ENCODE peak calls at places on chromosomes 5 and 9, in four cellular contexts. One of them, this sample, is unnamed.

GRCh38 chr5:2507611-2508010 is 243.9 kb downstream of the IRX2 start:
- DNase-seq in brain microvascular endothelial cell: no peak
- DNase-seq in stimulated activated CD4-positive, alpha-beta T cell treated with anti-CD3 and anti-CD28 coated beads, Interleukin-15, amount 100 ng/mL, for 24 hours: no peak
- DNase-seq in NCI-H1436: no peak
- DNase-seq in this sample: no peak

GRCh38 chr5:132444841-132445639 is 45.5 kb downstream of the IRF1 start:
- DNase-seq in brain microvascular endothelial cell: no peak
- DNase-seq in stimulated activated CD4-positive, alpha-beta T cell treated with anti-CD3 and anti-CD28 coated beads, Interleukin-15, amount 100 ng/mL, for 24 hours: no peak
- DNase-seq in NCI-H1436: no peak
- DNase-seq in this sample: no peak

GRCh38 chr9:113892861-113893491 is 16.9 kb downstream of the ZNF618 start:
- DNase-seq in brain microvascular endothelial cell: no peak
- DNase-seq in stimulated activated CD4-positive, alpha-beta T cell treated with anti-CD3 and anti-CD28 coated beads, Interleukin-15, amount 100 ng/mL, for 24 hours: no peak
- DNase-seq in NCI-H1436: no peak
- DNase-seq in this sample: no peak

GRCh38 chr5:56440871-56441740 is 208.0 kb upstream of the ANKRD55 start:
- DNase-seq in brain microvascular endothelial cell: peak
- DNase-seq in stimulated activated CD4-positive, alpha-beta T cell treated with anti-CD3 and anti-CD28 coated beads, Interleukin-15, amount 100 ng/mL, for 24 hours: no peak
- DNase-seq in NCI-H1436: no peak
- DNase-seq in this sample: peak

GRCh38 chr5:16918891-16919671 is 17.0 kb downstream of the MYO10 start:
- DNase-seq in brain microvascular endothelial cell: no peak
- DNase-seq in stimulated activated CD4-positive, alpha-beta T cell treated with anti-CD3 and anti-CD28 coated beads, Interleukin-15, amount 100 ng/mL, for 24 hours: no peak
- DNase-seq in NCI-H1436: no peak
- DNase-seq in this sample: no peak

GRCh38 chr9:35645736-35646582 is 4.8 kb downstream of the SIT1 start:
- DNase-seq in brain microvascular endothelial cell: no peak
- DNase-seq in stimulated activated CD4-positive, alpha-beta T cell treated with anti-CD3 and anti-CD28 coated beads, Interleukin-15, amount 100 ng/mL, for 24 hours: no peak
- DNase-seq in NCI-H1436: no peak
- DNase-seq in this sample: no peak

GRCh38 chr5:180790020-180790419 is 12.6 kb downstream of the MGAT1 start:
- DNase-seq in brain microvascular endothelial cell: no peak
- DNase-seq in stimulated activated CD4-positive, alpha-beta T cell treated with anti-CD3 and anti-CD28 coated beads, Interleukin-15, amount 100 ng/mL, for 24 hours: no peak
- DNase-seq in NCI-H1436: no peak
- DNase-seq in this sample: no peak

GRCh38 chr5:139574641-139575312 is 13.6 kb downstream of the UBE2D2 start:
- DNase-seq in brain microvascular endothelial cell: no peak
- DNase-seq in stimulated activated CD4-positive, alpha-beta T cell treated with anti-CD3 and anti-CD28 coated beads, Interleukin-15, amount 100 ng/mL, for 24 hours: no peak
- DNase-seq in NCI-H1436: peak
- DNase-seq in this sample: no peak

GRCh38 chr5:112320408-112320807 is 98.7 kb downstream of the EPB41L4A start:
- DNase-seq in brain microvascular endothelial cell: no peak
- DNase-seq in stimulated activated CD4-positive, alpha-beta T cell treated with anti-CD3 and anti-CD28 coated beads, Interleukin-15, amount 100 ng/mL, for 24 hours: no peak
- DNase-seq in NCI-H1436: no peak
- DNase-seq in this sample: no peak

GRCh38 chr9:90893706-90894105 is 92.1 kb downstream of the SYK start:
- DNase-seq in brain microvascular endothelial cell: no peak
- DNase-seq in stimulated activated CD4-positive, alpha-beta T cell treated with anti-CD3 and anti-CD28 coated beads, Interleukin-15, amount 100 ng/mL, for 24 hours: no peak
- DNase-seq in NCI-H1436: no peak
- DNase-seq in this sample: no peak

GRCh38 chr5:150789943-150790611 is 11.5 kb downstream of the SMIM3 start:
- DNase-seq in brain microvascular endothelial cell: peak
- DNase-seq in stimulated activated CD4-positive, alpha-beta T cell treated with anti-CD3 and anti-CD28 coated beads, Interleukin-15, amount 100 ng/mL, for 24 hours: peak
- DNase-seq in NCI-H1436: no peak
- DNase-seq in this sample: peak

GRCh38 chr9:72929542-72929941 is 23.3 kb downstream of the ALDH1A1 start:
- DNase-seq in brain microvascular endothelial cell: no peak
- DNase-seq in stimulated activated CD4-positive, alpha-beta T cell treated with anti-CD3 and anti-CD28 coated beads, Interleukin-15, amount 100 ng/mL, for 24 hours: no peak
- DNase-seq in NCI-H1436: no peak
- DNase-seq in this sample: no peak

GRCh38 chr5:28766565-28767158 is 1728.3 kb upstream of the CDH9 start:
- DNase-seq in brain microvascular endothelial cell: peak
- DNase-seq in stimulated activated CD4-positive, alpha-beta T cell treated with anti-CD3 and anti-CD28 coated beads, Interleukin-15, amount 100 ng/mL, for 24 hours: peak
- DNase-seq in NCI-H1436: peak
- DNase-seq in this sample: no peak

GRCh38 chr5:94945656-94946055 is 327.2 kb downstream of the SLF1 start:
- DNase-seq in brain microvascular endothelial cell: no peak
- DNase-seq in stimulated activated CD4-positive, alpha-beta T cell treated with anti-CD3 and anti-CD28 coated beads, Interleukin-15, amount 100 ng/mL, for 24 hours: no peak
- DNase-seq in NCI-H1436: no peak
- DNase-seq in this sample: no peak

GRCh38 chr5:110784901-110785300 is 46.1 kb downstream of the SLC25A46 start:
- DNase-seq in brain microvascular endothelial cell: no peak
- DNase-seq in stimulated activated CD4-positive, alpha-beta T cell treated with anti-CD3 and anti-CD28 coated beads, Interleukin-15, amount 100 ng/mL, for 24 hours: no peak
- DNase-seq in NCI-H1436: no peak
- DNase-seq in this sample: peak

GRCh38 chr9:5044160-5044559 is 59.1 kb downstream of the JAK2 start:
- DNase-seq in brain microvascular endothelial cell: no peak
- DNase-seq in stimulated activated CD4-positive, alpha-beta T cell treated with anti-CD3 and anti-CD28 coated beads, Interleukin-15, amount 100 ng/mL, for 24 hours: no peak
- DNase-seq in NCI-H1436: no peak
- DNase-seq in this sample: no peak

GRCh38 chr9:37650873-37651768 is at the start of gene FRMPD1:
- DNase-seq in brain microvascular endothelial cell: peak
- DNase-seq in stimulated activated CD4-positive, alpha-beta T cell treated with anti-CD3 and anti-CD28 coated beads, Interleukin-15, amount 100 ng/mL, for 24 hours: peak
- DNase-seq in NCI-H1436: peak
- DNase-seq in this sample: no peak

GRCh38 chr5:72160299-72160698 is 53.0 kb downstream of the MAP1B start:
- DNase-seq in brain microvascular endothelial cell: peak
- DNase-seq in stimulated activated CD4-positive, alpha-beta T cell treated with anti-CD3 and anti-CD28 coated beads, Interleukin-15, amount 100 ng/mL, for 24 hours: no peak
- DNase-seq in NCI-H1436: no peak
- DNase-seq in this sample: peak

GRCh38 chr9:137370865-137371520 is 52.0 kb downstream of the EXD3 start:
- DNase-seq in brain microvascular endothelial cell: no peak
- DNase-seq in stimulated activated CD4-positive, alpha-beta T cell treated with anti-CD3 and anti-CD28 coated beads, Interleukin-15, amount 100 ng/mL, for 24 hours: no peak
- DNase-seq in NCI-H1436: no peak
- DNase-seq in this sample: no peak

GRCh38 chr5:80736730-80737129 is 81.9 kb upstream of the DHFR start:
- DNase-seq in brain microvascular endothelial cell: no peak
- DNase-seq in stimulated activated CD4-positive, alpha-beta T cell treated with anti-CD3 and anti-CD28 coated beads, Interleukin-15, amount 100 ng/mL, for 24 hours: no peak
- DNase-seq in NCI-H1436: no peak
- DNase-seq in this sample: no peak